ENCODE peak calls at places on chromosomes 7 and 10, in four cellular contexts. One of them, this sample, is unnamed.

GRCh38 chr10:51918451-51918850 is 219.1 kb upstream of the CSTF2T start:
- DNase-seq in cardiac muscle cell: no peak
- DNase-seq in amniotic stem cell: no peak
- DNase-seq in NCI-H187: no peak
- DNase-seq in this sample: no peak

GRCh38 chr7:146054909-146055308 is 61.7 kb upstream of the CNTNAP2 start:
- DNase-seq in cardiac muscle cell: no peak
- DNase-seq in amniotic stem cell: no peak
- DNase-seq in NCI-H187: no peak
- DNase-seq in this sample: no peak

GRCh38 chr7:125118444-125118843 is 188.8 kb upstream of the POT1 start:
- DNase-seq in cardiac muscle cell: no peak
- DNase-seq in amniotic stem cell: no peak
- DNase-seq in NCI-H187: no peak
- DNase-seq in this sample: no peak

GRCh38 chr10:24643679-24644209 is 79.9 kb downstream of the ARHGAP21 start:
- DNase-seq in cardiac muscle cell: no peak
- DNase-seq in amniotic stem cell: no peak
- DNase-seq in NCI-H187: no peak
- DNase-seq in this sample: no peak

GRCh38 chr7:30928254-30928872 is 16.7 kb downstream of the AQP1 start:
- DNase-seq in cardiac muscle cell: no peak
- DNase-seq in amniotic stem cell: no peak
- DNase-seq in NCI-H187: no peak
- DNase-seq in this sample: no peak

GRCh38 chr10:63197304-63198092 is 64.4 kb downstream of the NRBF2 start:
- DNase-seq in cardiac muscle cell: peak
- DNase-seq in amniotic stem cell: peak
- DNase-seq in NCI-H187: no peak
- DNase-seq in this sample: no peak

GRCh38 chr10:47054936-47055335 is 143.7 kb downstream of the PTPN20 start:
- DNase-seq in cardiac muscle cell: no peak
- DNase-seq in amniotic stem cell: no peak
- DNase-seq in NCI-H187: no peak
- DNase-seq in this sample: no peak

GRCh38 chr7:131638641-131639430 is 82.4 kb upstream of the PODXL start:
- DNase-seq in cardiac muscle cell: no peak
- DNase-seq in amniotic stem cell: no peak
- DNase-seq in NCI-H187: no peak
- DNase-seq in this sample: no peak

GRCh38 chr10:63157845-63158624 is 24.9 kb downstream of the NRBF2 start:
- DNase-seq in cardiac muscle cell: peak
- DNase-seq in amniotic stem cell: peak
- DNase-seq in NCI-H187: peak
- DNase-seq in this sample: peak

GRCh38 chr10:106216085-106216484 is 948.4 kb downstream of the SORCS1 start:
- DNase-seq in cardiac muscle cell: no peak
- DNase-seq in amniotic stem cell: no peak
- DNase-seq in NCI-H187: no peak
- DNase-seq in this sample: no peak

GRCh38 chr7:116509982-116510579 is 10.5 kb downstream of the CAV2 start:
- DNase-seq in cardiac muscle cell: no peak
- DNase-seq in amniotic stem cell: no peak
- DNase-seq in NCI-H187: no peak
- DNase-seq in this sample: no peak

GRCh38 chr7:82049442-82049841 is 279.6 kb upstream of the HGF start:
- DNase-seq in cardiac muscle cell: peak
- DNase-seq in amniotic stem cell: no peak
- DNase-seq in NCI-H187: no peak
- DNase-seq in this sample: no peak

GRCh38 chr7:152025077-152025936 is at the start of gene GALNT11:
- DNase-seq in cardiac muscle cell: peak
- DNase-seq in amniotic stem cell: peak
- DNase-seq in NCI-H187: peak
- DNase-seq in this sample: peak

GRCh38 chr7:23471090-23471859 is 984 bp upstream of the IGF2BP3 start:
- DNase-seq in cardiac muscle cell: peak
- DNase-seq in amniotic stem cell: peak
- DNase-seq in NCI-H187: peak
- DNase-seq in this sample: no peak

GRCh38 chr7:74203157-74203556 is 6.6 kb upstream of the LAT2 start:
- DNase-seq in cardiac muscle cell: peak
- DNase-seq in amniotic stem cell: peak
- DNase-seq in NCI-H187: no peak
- DNase-seq in this sample: no peak

GRCh38 chr10:70748305-70748704 is 36.9 kb downstream of the TBATA start:
- DNase-seq in cardiac muscle cell: no peak
- DNase-seq in amniotic stem cell: no peak
- DNase-seq in NCI-H187: no peak
- DNase-seq in this sample: no peak

GRCh38 chr7:77866791-77867190 is 68.2 kb downstream of the PHTF2 start:
- DNase-seq in cardiac muscle cell: peak
- DNase-seq in amniotic stem cell: peak
- DNase-seq in NCI-H187: no peak
- DNase-seq in this sample: no peak

GRCh38 chr7:150784120-150784736 is 15.9 kb downstream of the TMEM176B start:
- DNase-seq in cardiac muscle cell: no peak
- DNase-seq in amniotic stem cell: no peak
- DNase-seq in NCI-H187: no peak
- DNase-seq in this sample: no peak

GRCh38 chr10:132407846-132408278 is 10.9 kb downstream of the PWWP2B start:
- DNase-seq in cardiac muscle cell: peak
- DNase-seq in amniotic stem cell: no peak
- DNase-seq in NCI-H187: no peak
- DNase-seq in this sample: no peak

GRCh38 chr7:65731562-65732035 is 141.3 kb upstream of the VKORC1L1 start:
- DNase-seq in cardiac muscle cell: peak
- DNase-seq in amniotic stem cell: no peak
- DNase-seq in NCI-H187: peak
- DNase-seq in this sample: no peak

GRCh38 chr7:80916770-80917681 is 1.8 kb downstream of the SEMA3C start:
- DNase-seq in cardiac muscle cell: peak
- DNase-seq in amniotic stem cell: no peak
- DNase-seq in NCI-H187: no peak
- DNase-seq in this sample: no peak

GRCh38 chr7:87628780-87629569 is 777 bp downstream of the RUNDC3B start:
- DNase-seq in cardiac muscle cell: peak
- DNase-seq in amniotic stem cell: no peak
- DNase-seq in NCI-H187: peak
- DNase-seq in this sample: peak

GRCh38 chr10:102726274-102726673 is 11.8 kb downstream of the SFXN2 start:
- DNase-seq in cardiac muscle cell: no peak
- DNase-seq in amniotic stem cell: no peak
- DNase-seq in NCI-H187: no peak
- DNase-seq in this sample: no peak

GRCh38 chr10:114631678-114632417 is 26.2 kb downstream of the ABLIM1 start:
- DNase-seq in cardiac muscle cell: peak
- DNase-seq in amniotic stem cell: no peak
- DNase-seq in NCI-H187: no peak
- DNase-seq in this sample: no peak

GRCh38 chr7:99036531-99037175 is 107.3 kb downstream of the SMURF1 start:
- DNase-seq in cardiac muscle cell: peak
- DNase-seq in amniotic stem cell: no peak
- DNase-seq in NCI-H187: no peak
- DNase-seq in this sample: no peak

GRCh38 chr7:150420987-150421674 is 29.3 kb upstream of the GIMAP8 start:
- DNase-seq in cardiac muscle cell: peak
- DNase-seq in amniotic stem cell: peak
- DNase-seq in NCI-H187: peak
- DNase-seq in this sample: peak

GRCh38 chr7:3194501-3195141 is 106.4 kb upstream of the SDK1 start:
- DNase-seq in cardiac muscle cell: peak
- DNase-seq in amniotic stem cell: no peak
- DNase-seq in NCI-H187: no peak
- DNase-seq in this sample: peak

GRCh38 chr7:81138850-81139249 is 220.0 kb upstream of the SEMA3C start:
- DNase-seq in cardiac muscle cell: no peak
- DNase-seq in amniotic stem cell: no peak
- DNase-seq in NCI-H187: no peak
- DNase-seq in this sample: no peak

GRCh38 chr7:79897166-79897565 is 237.5 kb upstream of the GNAI1 start:
- DNase-seq in cardiac muscle cell: no peak
- DNase-seq in amniotic stem cell: no peak
- DNase-seq in NCI-H187: no peak
- DNase-seq in this sample: no peak

GRCh38 chr7:67937717-67938191 is 941.1 kb downstream of the TYW1 start:
- DNase-seq in cardiac muscle cell: peak
- DNase-seq in amniotic stem cell: peak
- DNase-seq in NCI-H187: no peak
- DNase-seq in this sample: peak

GRCh38 chr10:30026578-30026977 is 32.8 kb downstream of the JCAD start:
- DNase-seq in cardiac muscle cell: no peak
- DNase-seq in amniotic stem cell: no peak
- DNase-seq in NCI-H187: no peak
- DNase-seq in this sample: no peak

GRCh38 chr7:139635521-139636240 is 112.2 kb downstream of the CLEC2L start:
- DNase-seq in cardiac muscle cell: no peak
- DNase-seq in amniotic stem cell: no peak
- DNase-seq in NCI-H187: no peak
- DNase-seq in this sample: no peak

GRCh38 chr7:116740758-116741462 is 68.9 kb downstream of the MET start:
- DNase-seq in cardiac muscle cell: no peak
- DNase-seq in amniotic stem cell: no peak
- DNase-seq in NCI-H187: no peak
- DNase-seq in this sample: no peak

GRCh38 chr7:80392229-80393169 is 119.4 kb downstream of the GNAT3 start:
- DNase-seq in cardiac muscle cell: peak
- DNase-seq in amniotic stem cell: peak
- DNase-seq in NCI-H187: no peak
- DNase-seq in this sample: no peak

GRCh38 chr7:16708980-16709379 is 44.6 kb upstream of the TSPAN13 start:
- DNase-seq in cardiac muscle cell: peak
- DNase-seq in amniotic stem cell: peak
- DNase-seq in NCI-H187: no peak
- DNase-seq in this sample: peak

GRCh38 chr10:88152720-88153119 is 289.3 kb downstream of the PTEN start:
- DNase-seq in cardiac muscle cell: peak
- DNase-seq in amniotic stem cell: peak
- DNase-seq in NCI-H187: no peak
- DNase-seq in this sample: peak